ENCODE peak calls at places on chromosomes 11 and 22, in four cellular contexts. L is fibroblast of lung, F is Karpas-422, B is A549. X is an unnamed sample. For H3K9me3, the result is how much of the 10 kb centered on the place peaks cover.

GRCh38 chr11:22165087-22165486 is 27.8 kb upstream of the ANO5 start:
- DNase-seq in L (no peak), B (no peak), F (no peak), X (no peak)

GRCh38 chr11:116176484-116177005 is 596.2 kb downstream of the BUD13 start:
- DNase-seq in F (no peak), B (no peak), L (no peak), X (peak)

GRCh38 chr11:47184711-47185304 is 1.4 kb downstream of the PACSIN3 start:
- DNase-seq in L (no peak), F (no peak), B (no peak), X (no peak)

GRCh38 chr11:27456802-27457329 is 15.7 kb downstream of the LGR4 start:
- DNase-seq in B (no peak), F (no peak), L (no peak), X (no peak)

GRCh38 chr11:111455291-111456085 is 56.7 kb downstream of the BTG4 start:
- DNase-seq in L (no peak), B (no peak), F (no peak), X (no peak)

GRCh38 chr11:18527512-18527911 is 770 bp upstream of the TSG101 start:
- DNase-seq in L (peak), F (peak), B (peak), X (peak)

GRCh38 chr22:45804986-45805325 is 133.3 kb downstream of the ATXN10 start:
- DNase-seq in B (peak), F (no peak), L (peak), X (no peak)

GRCh38 chr22:27462190-27462589 is 339.4 kb downstream of the MN1 start:
- DNase-seq in B (no peak), L (no peak), F (no peak), X (no peak)

GRCh38 chr11:3223932-3224729 is 5.5 kb upstream of the MRGPRG start:
- DNase-seq in B (no peak), L (no peak), F (no peak), X (no peak)

GRCh38 chr22:26259510-26259909 is 90.2 kb downstream of the SEZ6L start:
- DNase-seq in B (no peak), L (peak), F (peak), X (peak)

DNA sequence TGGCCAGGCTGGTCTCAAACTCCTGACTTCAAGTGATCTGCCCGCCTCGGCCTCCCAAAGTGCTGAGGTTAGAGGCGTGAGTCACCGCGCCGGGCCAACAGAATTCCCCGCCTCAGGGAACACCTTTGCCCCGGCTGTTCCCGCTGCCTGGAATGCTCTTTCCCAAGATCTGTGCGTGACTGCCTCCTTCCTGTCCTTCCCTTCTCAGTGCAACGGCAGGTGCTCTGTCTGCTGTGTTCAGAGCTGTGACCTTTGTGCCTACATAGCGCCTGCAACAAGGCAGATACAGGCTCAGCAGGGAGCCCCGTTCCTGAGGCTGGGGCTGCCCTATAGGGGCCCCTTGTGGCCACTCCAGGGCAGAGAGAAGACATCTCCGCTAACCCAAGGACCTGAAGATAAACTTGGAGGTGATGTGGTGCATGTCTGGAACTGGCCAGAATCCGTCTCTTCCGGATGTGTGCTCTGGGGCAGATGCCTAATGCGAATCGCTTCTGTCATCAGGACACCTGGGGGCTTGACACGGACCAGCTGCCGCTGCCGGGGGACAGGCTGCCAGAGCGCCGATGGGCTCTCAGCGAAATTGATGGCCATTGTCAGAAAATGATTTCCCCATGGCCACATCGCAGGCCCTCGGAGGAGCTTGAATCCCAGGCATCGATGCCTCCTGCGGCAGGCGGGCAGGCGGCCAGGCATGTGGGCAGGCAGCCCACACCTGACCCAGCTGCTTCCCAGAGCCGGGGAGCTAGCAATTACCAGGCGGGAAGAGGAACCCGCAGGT is 43.5 kb upstream of the TCF20 start:
- DNase-seq in L (peak), B (peak), F (peak), X (peak)
- H3K4me3 ChIP-seq in L (no peak), B (no peak), F (no peak), X (no peak)

GRCh38 chr22:24736526-24737050 is 37.9 kb downstream of the PIWIL3 start:
- DNase-seq in F (no peak), B (no peak), L (no peak), X (no peak)
- H3K4me2 ChIP-seq in F (no peak), B (no peak), L (no peak), X (no peak)

DNA sequence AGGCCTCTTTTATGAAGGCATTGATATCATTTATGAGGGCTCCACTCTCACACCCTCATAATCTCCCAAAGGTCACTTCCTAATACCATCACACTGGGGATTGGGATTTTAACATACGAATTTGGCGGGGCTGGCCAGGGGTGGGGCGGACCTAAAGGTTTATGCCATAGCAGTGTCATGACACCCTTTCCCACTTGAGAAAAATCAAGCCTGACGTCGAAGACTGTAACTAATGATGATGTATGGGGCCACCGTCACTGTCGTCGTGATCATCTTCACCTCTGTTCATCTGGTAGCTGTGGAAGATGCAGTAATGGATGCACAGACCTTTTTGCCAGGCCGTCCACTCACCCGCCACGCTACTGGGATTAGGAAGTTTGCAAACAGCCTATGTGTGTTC is 912.1 kb downstream of the TBC1D22A start:
- DNase-seq in B (no peak), L (no peak), F (no peak), X (no peak)
- H3K9me3 ChIP-seq in B (under half), L (under half), F (under half), X (under half)

DNA sequence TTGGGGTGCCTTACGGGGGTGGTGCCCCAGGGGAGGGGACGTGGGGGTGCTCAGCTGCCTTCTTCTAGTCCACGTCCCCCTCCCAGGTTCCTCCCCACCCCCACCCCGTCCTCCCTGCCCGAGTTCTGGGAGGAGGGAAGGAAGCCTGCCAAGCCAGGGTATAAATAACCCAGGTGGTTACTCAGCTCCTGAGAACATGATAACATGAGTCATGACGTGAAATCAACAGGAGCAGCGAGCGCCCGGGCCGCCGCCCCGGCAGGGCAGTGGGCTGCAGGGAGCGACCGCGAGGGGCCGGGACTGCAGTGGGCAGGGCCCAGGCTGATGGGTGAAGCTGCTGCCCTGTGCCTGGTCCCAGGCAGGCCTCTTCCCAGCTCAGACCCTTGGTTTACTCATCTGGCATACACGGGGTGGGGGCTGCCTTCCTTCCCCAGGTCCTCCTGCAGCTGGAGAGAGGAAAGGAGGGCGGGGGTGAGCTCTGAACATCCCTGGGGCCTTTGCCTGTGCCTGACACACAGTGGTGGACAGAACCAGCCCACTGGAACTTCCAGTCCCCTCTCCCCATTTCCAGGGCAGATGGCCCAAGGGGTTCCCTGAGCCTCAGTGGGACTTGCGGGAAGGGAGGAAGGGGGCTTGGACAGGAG is 8.8 kb upstream of the PDGFB start:
- DNase-seq in B (peak), F (no peak), L (peak), X (no peak)
- H3K4me3 ChIP-seq in B (peak), F (no peak), L (no peak), X (no peak)

GRCh38 chr11:9266132-9266736 is 1.1 kb upstream of the DENND5A start:
- DNase-seq in B (no peak), L (no peak), F (no peak), X (no peak)
- H3K4me2 ChIP-seq in B (peak), L (no peak), F (no peak), X (no peak)

GRCh38 chr22:48474881-48475280 is 1352.8 kb downstream of the BRD1 start:
- DNase-seq in B (no peak), L (no peak), F (no peak), X (no peak)

GRCh38 chr22:48478124-48478523 is 1349.5 kb downstream of the BRD1 start:
- DNase-seq in L (no peak), B (no peak), F (no peak), X (no peak)

GRCh38 chr22:48477031-48477721 is 1350.5 kb downstream of the BRD1 start:
- DNase-seq in B (no peak), L (no peak), F (no peak), X (no peak)

GRCh38 chr22:48476599-48476998 is 1351.1 kb downstream of the BRD1 start:
- DNase-seq in B (no peak), L (no peak), F (no peak), X (no peak)

GRCh38 chr22:48475661-48476345 is 1351.9 kb downstream of the BRD1 start:
- DNase-seq in F (no peak), L (no peak), B (no peak), X (no peak)
- H3K9me3 ChIP-seq in F (under half), L (under half), B (under half), X (under half)

X was measured in OCI-LY7.